ENCODE peak calls at places on chromosomes 12 and 14, in nine cellular contexts. L, U, D, B, Z, Q, J, A and X are unnamed samples.

GRCh38 chr14:100263141-100263540 is 24.2 kb downstream of the YY1 start:
- DNase-seq in B (no peak), D (no peak), U (no peak), L (no peak), Q (no peak), J (no peak), A (no peak), Z (no peak), X (no peak)

GRCh38 chr14:92224348-92224954 is 98.5 kb upstream of the SLC24A4 start:
- DNase-seq in J (no peak), Q (no peak), B (no peak), Z (no peak), D (no peak), U (no peak), A (no peak), L (no peak), X (no peak)

GRCh38 chr12:28222959-28223662 is 32.9 kb downstream of the CCDC91 start:
- DNase-seq in B (no peak), J (no peak), U (no peak), A (no peak), D (no peak), Z (no peak), L (peak), Q (no peak), X (no peak)

GRCh38 chr12:70652451-70652850 is 15.2 kb upstream of the PTPRB start:
- DNase-seq in U (no peak), L (no peak), Q (no peak), B (no peak), D (no peak), A (no peak), J (no peak), Z (no peak), X (no peak)

GRCh38 chr12:39426636-39427245 is 16.2 kb downstream of the KIF21A start:
- DNase-seq in U (no peak), B (no peak), J (peak), D (no peak), Z (no peak), L (no peak), A (no peak), Q (no peak), X (no peak)

GRCh38 chr12:105325117-105325516 is 5.4 kb upstream of the C12orf75 start:
- DNase-seq in Q (no peak), B (no peak), L (no peak), J (no peak), D (no peak), Z (no peak), U (no peak), A (no peak), X (no peak)

GRCh38 chr14:103109789-103110415 is 13.4 kb upstream of the TNFAIP2 start:
- DNase-seq in Q (no peak), L (no peak), A (no peak), U (peak), J (peak), D (peak), B (no peak), Z (no peak), X (no peak)

GRCh38 chr14:58922211-58922940 is 266.1 kb upstream of the DAAM1 start:
- DNase-seq in U (no peak), J (no peak), L (no peak), Z (no peak), Q (no peak), A (no peak), D (no peak), B (no peak), X (no peak)

GRCh38 chr14:22070119-22070982 is 396.7 kb upstream of the OR4E1 start:
- DNase-seq in Z (no peak), A (no peak), D (no peak), L (peak), B (peak), Q (no peak), J (no peak), U (peak), X (peak)

GRCh38 chr12:2054091-2055018 is 1.6 kb downstream of the CACNA1C start:
- DNase-seq in U (no peak), B (no peak), D (no peak), Q (no peak), L (no peak), J (no peak), A (no peak), Z (no peak), X (no peak)

GRCh38 chr12:4450551-4451112 is 5.0 kb upstream of the FGF6 start:
- DNase-seq in J (no peak), U (peak), Z (no peak), B (no peak), Q (no peak), D (no peak), A (peak), L (no peak), X (no peak)

GRCh38 chr12:62802981-62803380 is 132.0 kb downstream of the PPM1H start:
- DNase-seq in B (no peak), Q (no peak), U (no peak), L (no peak), D (no peak), A (no peak), Z (no peak), J (no peak), X (no peak)

GRCh38 chr12:84910549-84911241 is 1.9 kb downstream of the SLC6A15 start:
- DNase-seq in A (no peak), D (no peak), B (no peak), Q (no peak), J (no peak), Z (no peak), L (no peak), U (no peak), X (no peak)

GRCh38 chr14:31834616-31835015 is 242.5 kb upstream of the ARHGAP5 start:
- DNase-seq in J (no peak), Q (no peak), U (no peak), L (no peak), Z (no peak), A (no peak), B (no peak), D (no peak), X (no peak)

GRCh38 chr12:109727039-109727723 is 13.6 kb downstream of the FAM222A start:
- DNase-seq in Q (no peak), A (no peak), Z (no peak), B (no peak), L (no peak), U (peak), D (peak), J (no peak), X (no peak)

GRCh38 chr14:23675906-23676305 is 39.7 kb downstream of the DHRS2 start:
- DNase-seq in Q (no peak), L (no peak), Z (no peak), A (no peak), B (no peak), J (no peak), U (no peak), D (no peak), X (no peak)

GRCh38 chr12:124543591-124544310 is 23.7 kb downstream of the NCOR2 start:
- DNase-seq in B (no peak), D (no peak), U (no peak), L (no peak), J (no peak), A (no peak), Q (no peak), Z (no peak), X (peak)

GRCh38 chr12:6958609-6959375 is 7.6 kb downstream of the PTPN6 start:
- DNase-seq in D (peak), L (peak), A (no peak), B (no peak), J (no peak), Q (no peak), Z (no peak), U (peak), X (peak)

GRCh38 chr14:54360667-54361066 is 36.1 kb upstream of the CDKN3 start:
- DNase-seq in L (no peak), J (no peak), A (no peak), Z (no peak), D (no peak), Q (no peak), B (no peak), U (no peak), X (no peak)

GRCh38 chr14:76024211-76024907 is 38.8 kb downstream of the IFT43 start:
- DNase-seq in D (no peak), J (no peak), Z (no peak), Q (no peak), A (no peak), B (no peak), L (no peak), U (no peak), X (no peak)

GRCh38 chr12:90199008-90199407 is 490.4 kb upstream of the ATP2B1 start:
- DNase-seq in J (no peak), D (no peak), Q (no peak), Z (no peak), A (no peak), B (no peak), L (no peak), U (no peak), X (no peak)

GRCh38 chr12:52920937-52921336 is 16.1 kb upstream of the KRT8 start:
- DNase-seq in U (no peak), Z (no peak), B (no peak), D (no peak), Q (no peak), A (no peak), J (no peak), L (no peak), X (no peak)

GRCh38 chr12:16844875-16845274 is 238.9 kb upstream of the LMO3 start:
- DNase-seq in A (peak), Z (no peak), J (no peak), U (no peak), D (no peak), Q (no peak), L (peak), B (no peak), X (no peak)

GRCh38 chr12:66119870-66120241 is 10.7 kb downstream of the LLPH start:
- DNase-seq in Z (no peak), B (no peak), L (peak), D (no peak), A (no peak), Q (no peak), J (no peak), U (no peak), X (no peak)

GRCh38 chr12:119178544-119179334 is at the start of gene HSPB8:
- DNase-seq in L (no peak), D (peak), Z (peak), A (no peak), B (peak), U (peak), Q (peak), J (no peak), X (no peak)

GRCh38 chr12:6375269-6376078 is at the start of gene SCNN1A:
- DNase-seq in B (peak), L (no peak), J (no peak), D (peak), Q (peak), Z (no peak), U (no peak), A (peak), X (no peak)

GRCh38 chr12:15534322-15534721 is 212.0 kb downstream of the PTPRO start:
- DNase-seq in L (peak), Z (no peak), D (no peak), U (no peak), Q (no peak), A (no peak), J (no peak), B (no peak), X (no peak)

GRCh38 chr12:50642755-50643154 is 121.1 kb upstream of the ATF1 start:
- DNase-seq in Q (no peak), J (no peak), B (no peak), A (no peak), Z (no peak), D (no peak), L (no peak), U (no peak), X (no peak)

GRCh38 chr12:77104792-77105191 is 39.4 kb upstream of the E2F7 start:
- DNase-seq in A (no peak), L (no peak), U (no peak), B (no peak), D (no peak), Q (no peak), Z (no peak), J (no peak), X (no peak)

GRCh38 chr14:89267656-89268055 is 149.4 kb downstream of the FOXN3 start:
- DNase-seq in L (no peak), A (no peak), D (no peak), U (no peak), Q (no peak), Z (no peak), J (no peak), B (no peak), X (no peak)

GRCh38 chr14:52067873-52068740 is 752 bp downstream of the NID2 start:
- DNase-seq in J (no peak), D (no peak), Q (no peak), L (peak), B (peak), Z (no peak), U (peak), A (no peak), X (peak)

GRCh38 chr12:1580036-1580435 is 14.3 kb downstream of the FBXL14 start:
- DNase-seq in B (no peak), L (no peak), Q (no peak), U (no peak), J (no peak), A (no peak), Z (no peak), D (no peak), X (no peak)

GRCh38 chr14:51726166-51726899 is 74.6 kb downstream of the FRMD6 start:
- DNase-seq in D (no peak), Q (no peak), J (no peak), Z (no peak), B (no peak), A (no peak), U (no peak), L (no peak), X (no peak)

GRCh38 chr12:3489057-3489456 is 1.9 kb upstream of the PRMT8 start:
- DNase-seq in L (no peak), J (no peak), D (no peak), Q (no peak), A (no peak), U (no peak), B (no peak), Z (no peak), X (no peak)

GRCh38 chr14:91185721-91186120 is 58.8 kb downstream of the GPR68 start:
- DNase-seq in B (no peak), J (peak), Z (no peak), L (no peak), U (no peak), D (no peak), Q (no peak), A (no peak), X (no peak)

GRCh38 chr12:93827179-93827578 is 150.0 kb downstream of the CRADD start:
- DNase-seq in B (no peak), J (no peak), L (no peak), A (no peak), U (no peak), Q (no peak), Z (no peak), D (no peak), X (no peak)

GRCh38 chr12:93825926-93826599 is 148.9 kb downstream of the CRADD start:
- DNase-seq in Z (no peak), Q (no peak), L (no peak), D (no peak), J (no peak), U (no peak), A (no peak), B (no peak), X (no peak)

GRCh38 chr12:93824514-93825500 is 147.6 kb downstream of the CRADD start:
- DNase-seq in U (no peak), D (no peak), Z (no peak), L (no peak), B (no peak), A (peak), Q (no peak), J (no peak), X (no peak)

GRCh38 chr12:93823616-93824410 is 146.6 kb downstream of the CRADD start:
- DNase-seq in A (no peak), U (no peak), J (no peak), Q (no peak), D (no peak), B (no peak), Z (no peak), L (no peak), X (no peak)

DNA sequence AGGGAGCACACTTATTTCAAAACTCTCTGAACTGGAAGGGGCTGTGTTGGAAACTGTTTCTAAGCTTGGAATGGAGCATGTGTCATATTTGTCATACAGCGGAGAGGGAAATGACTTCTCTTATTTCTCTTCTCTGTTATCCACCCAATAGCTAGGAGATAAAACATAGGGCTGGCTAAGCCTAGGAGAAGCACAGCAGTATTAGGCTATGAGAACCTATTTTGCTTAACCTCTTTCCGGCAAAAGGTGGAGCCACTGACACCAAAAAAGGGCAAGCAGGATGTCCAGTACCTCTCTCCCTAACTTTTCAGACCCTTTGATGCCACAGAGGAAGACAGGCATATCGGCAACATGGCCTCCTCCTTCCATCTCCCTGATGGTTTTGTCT is 148.3 kb downstream of the CRADD start:
- DNase-seq in Q (no peak), B (no peak), L (no peak), U (no peak), J (no peak), A (no peak), Z (no peak), D (no peak), X (no peak)
- TF ChIP-seq CTCF in Q (no peak), B (no peak), L (no peak), U (no peak), J (no peak), A (no peak), Z (no peak), D (no peak), X (no peak)

GRCh38 chr14:53295372-53295771 is 142.2 kb upstream of the DDHD1 start:
- DNase-seq in Z (no peak), D (peak), J (no peak), L (no peak), B (no peak), Q (no peak), U (no peak), A (no peak), X (no peak)

DNA sequence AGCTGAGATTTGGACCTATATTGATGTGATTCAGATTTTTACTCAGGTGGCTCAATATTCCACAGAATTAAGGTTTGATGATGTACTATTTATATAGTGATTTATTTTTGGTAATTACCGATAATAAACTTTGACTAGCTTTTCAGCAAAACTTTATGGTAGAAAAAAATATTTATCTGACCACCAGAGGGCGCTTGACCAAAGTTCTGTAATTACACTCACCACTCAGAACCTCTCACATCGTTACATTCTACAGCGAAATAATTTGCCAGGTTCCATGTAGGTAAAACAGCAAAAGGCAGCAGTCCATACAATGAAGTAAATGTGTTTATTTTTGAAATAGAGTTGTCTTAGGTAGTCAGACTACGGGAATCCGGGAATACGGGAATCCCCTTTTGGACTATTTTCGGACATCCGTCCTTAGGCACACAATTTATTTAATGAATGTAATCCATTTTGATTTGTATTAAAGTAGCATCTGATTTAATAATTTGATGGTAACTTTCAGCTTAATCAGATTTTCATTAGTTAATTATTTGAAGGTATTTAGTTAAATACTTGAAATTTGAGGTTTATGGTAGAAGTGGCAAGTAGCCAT is 143.0 kb upstream of the DDHD1 start:
- DNase-seq in J (no peak), A (no peak), Q (no peak), U (no peak), D (no peak), B (no peak), Z (no peak), L (peak), X (no peak)
- TF ChIP-seq CTCF in J (peak), A (no peak), Q (peak), U (peak), D (peak), B (peak), Z (no peak), L (peak), X (peak)

DNA sequence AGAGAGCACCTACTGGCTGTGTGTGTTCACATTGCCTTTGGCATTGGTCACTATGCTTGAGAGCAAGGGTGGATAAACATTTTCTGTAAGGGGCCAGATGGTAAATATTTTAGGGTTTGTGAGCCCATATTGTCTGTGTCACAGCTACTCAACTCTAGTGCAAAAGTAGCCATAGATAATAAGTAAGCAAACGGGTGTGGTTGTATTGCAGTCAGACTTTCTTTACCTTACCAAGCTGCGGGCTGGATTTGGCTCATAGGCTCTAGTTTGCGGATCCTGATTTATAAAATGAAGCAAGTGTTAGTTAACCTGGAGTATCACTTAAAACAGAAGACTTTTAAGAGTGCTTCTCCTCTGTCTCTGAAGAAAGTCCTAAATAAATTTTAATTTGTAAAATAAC is 169.0 kb downstream of the KICS2 start:
- DNase-seq in D (no peak), Z (no peak), L (no peak), J (no peak), U (no peak), B (no peak), A (no peak), Q (no peak), X (no peak)
- TF ChIP-seq CTCF in D (no peak), Z (no peak), L (no peak), J (no peak), U (no peak), B (no peak), A (no peak), Q (no peak), X (no peak)

DNA sequence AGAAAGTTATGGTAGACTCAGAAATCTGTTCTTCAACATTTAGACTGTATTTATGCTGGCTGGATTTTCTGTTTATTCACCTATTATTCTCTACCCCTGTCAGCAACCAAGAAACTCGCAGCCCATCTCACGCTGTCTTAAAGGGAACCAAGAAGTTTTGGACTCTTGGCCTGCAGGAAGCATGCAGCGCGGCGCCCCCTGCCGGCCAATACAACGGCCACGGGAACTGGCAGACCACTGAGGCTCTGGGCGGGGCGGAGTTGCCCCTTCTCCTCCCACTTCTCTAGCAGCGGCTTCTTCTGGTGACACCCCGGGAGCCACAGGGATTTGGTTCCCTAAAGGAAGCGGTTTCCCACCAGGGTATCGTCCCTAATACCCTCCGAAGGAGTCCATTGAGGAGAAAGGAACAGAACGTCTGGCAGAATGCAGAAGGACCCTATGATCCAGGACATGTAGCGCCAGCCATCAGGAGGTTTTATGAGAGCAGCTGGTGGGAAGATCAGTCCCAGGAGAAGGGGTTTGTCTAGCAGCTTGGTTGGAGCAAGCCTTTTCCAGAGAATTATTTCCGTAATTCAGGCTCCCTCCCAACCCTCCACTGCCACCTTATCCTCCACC is 21.0 kb upstream of the RNASE2 start:
- DNase-seq in L (peak), J (no peak), A (peak), B (no peak), U (peak), Q (no peak), D (peak), Z (no peak), X (no peak)
- TF ChIP-seq CTCF in L (peak), J (peak), A (peak), B (no peak), U (peak), Q (no peak), D (peak), Z (no peak), X (no peak)

GRCh38 chr14:85527458-85527857 is 2.5 kb upstream of the FLRT2 start:
- DNase-seq in B (no peak), D (no peak), A (no peak), J (no peak), U (no peak), Z (no peak), L (no peak), Q (no peak), X (no peak)

GRCh38 chr14:85528882-85529585 is 910 bp upstream of the FLRT2 start:
- DNase-seq in A (no peak), Z (no peak), L (no peak), Q (no peak), J (no peak), U (no peak), B (no peak), D (no peak), X (no peak)

GRCh38 chr14:85527006-85527405 is 2.9 kb upstream of the FLRT2 start:
- DNase-seq in B (no peak), Q (no peak), D (no peak), A (no peak), J (no peak), L (no peak), U (no peak), Z (no peak), X (no peak)

GRCh38 chr14:85529803-85530574 is at the start of gene FLRT2:
- DNase-seq in B (peak), D (peak), A (no peak), Z (no peak), J (no peak), L (no peak), U (peak), Q (no peak), X (no peak)

GRCh38 chr14:85528080-85528881 is 1.7 kb upstream of the FLRT2 start:
- DNase-seq in D (peak), L (no peak), B (peak), Q (no peak), A (no peak), Z (no peak), J (peak), U (no peak), X (no peak)
- TF ChIP-seq CTCF in D (peak), L (no peak), B (no peak), Q (peak), A (peak), Z (no peak), J (peak), U (peak), X (no peak)